ENCODE peak calls at places on chromosomes 5 and 9, in ten cellular contexts. J, H, C, Y, K, G, B, F, Z and N are unnamed samples.

GRCh38 chr5:173764321-173765029 is 123.7 kb upstream of the CPEB4 start:
- DNase-seq in J (peak; percentile 35), H (peak; percentile 95), C (no peak), Y (no peak), K (no peak), G (peak; percentile 56), B (peak; percentile 86), F (peak; percentile 96), Z (no peak), N (no peak)

GRCh38 chr9:126126012-126126411 is 200.6 kb upstream of the MVB12B start:
- DNase-seq in J (no peak), H (no peak), C (no peak), Y (no peak), K (no peak), G (no peak), B (no peak), F (no peak), Z (no peak), N (no peak)

GRCh38 chr5:174325441-174325840 is 279.9 kb downstream of the NSG2 start:
- DNase-seq in J (no peak), H (no peak), C (no peak), Y (no peak), K (no peak), G (no peak), B (no peak), F (no peak), Z (no peak), N (no peak)

GRCh38 chr5:180718810-180719453 is 20.9 kb downstream of the OR2Y1 start:
- DNase-seq in J (peak; percentile 27), H (peak; percentile 47), C (no peak), Y (peak; percentile 28), K (no peak), G (peak; percentile 48), B (peak; percentile 32), F (peak; percentile 28), Z (peak; percentile 9), N (peak; percentile 2)

GRCh38 chr5:9895305-9895650 is 265.1 kb upstream of the TAS2R1 start:
- DNase-seq in J (no peak), H (no peak), C (no peak), Y (no peak), K (no peak), G (no peak), B (no peak), F (no peak), Z (no peak), N (no peak)

GRCh38 chr9:30967484-30967883 is 1417.0 kb upstream of the ACO1 start:
- DNase-seq in J (no peak), H (no peak), C (peak; percentile 42), Y (no peak), K (no peak), G (no peak), B (peak; percentile 6), F (no peak), Z (no peak), N (no peak)

GRCh38 chr5:32232441-32233219 is 58.5 kb upstream of the GOLPH3 start:
- DNase-seq in J (peak; percentile 69), H (peak; percentile 82), C (peak; percentile 61), Y (peak; percentile 52), K (peak; percentile 91), G (peak; percentile 85), B (peak; percentile 74), F (peak; percentile 61), Z (peak; percentile 52), N (peak; percentile 69)

GRCh38 chr9:134475051-134475790 is 149.0 kb downstream of the RXRA start:
- DNase-seq in J (no peak), H (peak; percentile 93), C (no peak), Y (peak; percentile 42), K (no peak), G (no peak), B (peak; percentile 24), F (no peak), Z (no peak), N (no peak)

GRCh38 chr5:20466507-20466906 is 478.5 kb upstream of the CDH18 start:
- DNase-seq in J (no peak), H (no peak), C (no peak), Y (no peak), K (no peak), G (no peak), B (no peak), F (no peak), Z (no peak), N (no peak)

GRCh38 chr5:35415305-35415704 is 185.0 kb upstream of the PRLR start:
- DNase-seq in J (no peak), H (no peak), C (no peak), Y (no peak), K (no peak), G (no peak), B (peak; percentile 38), F (no peak), Z (no peak), N (no peak)

GRCh38 chr5:101080485-101081240 is 177.6 kb upstream of the ST8SIA4 start:
- DNase-seq in J (no peak), H (peak; percentile 19), C (no peak), Y (no peak), K (no peak), G (no peak), B (no peak), F (no peak), Z (no peak), N (no peak)